ENCODE peak calls at places on chromosome 17, in seven cellular contexts. K, X, M, V, Z, I and U are unnamed samples.

GRCh38 chr17:34363183-34363661 is at the start of gene CCL1:
- DNase-seq in K (no peak), X (no peak), M (no peak), V (no peak), Z (no peak), I (no peak), U (no peak)

GRCh38 chr17:11645426-11645825 is 47.2 kb downstream of the DNAH9 start:
- DNase-seq in K (no peak), X (no peak), M (no peak), V (no peak), Z (no peak), I (no peak), U (no peak)

GRCh38 chr17:47935961-47936360 is 5.4 kb upstream of the PNPO start:
- DNase-seq in K (no peak), X (no peak), M (no peak), V (no peak), Z (no peak), I (no peak), U (no peak)

GRCh38 chr17:76658387-76658705 is 14.8 kb upstream of the ST6GALNAC1 start:
- DNase-seq in K (no peak), X (no peak), M (no peak), V (no peak), Z (no peak), I (no peak), U (no peak)

GRCh38 chr17:75639771-75640555 is 6.7 kb downstream of the SMIM5 start:
- DNase-seq in K (peak), X (no peak), M (peak), V (no peak), Z (no peak), I (no peak), U (no peak)

GRCh38 chr17:63029520-63029919 is 63.5 kb downstream of the TANC2 start:
- DNase-seq in K (no peak), X (no peak), M (no peak), V (no peak), Z (no peak), I (no peak), U (no peak)

GRCh38 chr17:57553991-57554825 is 190.9 kb downstream of the CCDC182 start:
- DNase-seq in K (no peak), X (no peak), M (peak), V (no peak), Z (no peak), I (no peak), U (peak)

GRCh38 chr17:66625321-66625767 is 209.6 kb upstream of the CACNG5 start:
- DNase-seq in K (no peak), X (no peak), M (no peak), V (no peak), Z (no peak), I (no peak), U (no peak)

GRCh38 chr17:41932821-41933389 is 2.5 kb downstream of the ODAD4 start:
- DNase-seq in K (no peak), X (no peak), M (no peak), V (no peak), Z (no peak), I (no peak), U (no peak)

GRCh38 chr17:61007980-61008379 is 330.3 kb downstream of the BCAS3 start:
- DNase-seq in K (peak), X (no peak), M (no peak), V (no peak), Z (no peak), I (no peak), U (no peak)

GRCh38 chr17:74008196-74008595 is 195.3 kb upstream of the RPL38 start:
- DNase-seq in K (no peak), X (no peak), M (no peak), V (no peak), Z (no peak), I (peak), U (no peak)

GRCh38 chr17:33874617-33875060 is 380.4 kb upstream of the CCL2 start:
- DNase-seq in K (no peak), X (no peak), M (no peak), V (no peak), Z (no peak), I (no peak), U (no peak)

GRCh38 chr17:2176484-2177175 is 121.7 kb downstream of the HIC1 start:
- DNase-seq in K (no peak), X (no peak), M (no peak), V (no peak), Z (peak), I (no peak), U (no peak)
- TF ChIP-seq CTCF in K (no peak), X (no peak), M (no peak), V (no peak), Z (no peak), I (no peak), U (no peak)

DNA sequence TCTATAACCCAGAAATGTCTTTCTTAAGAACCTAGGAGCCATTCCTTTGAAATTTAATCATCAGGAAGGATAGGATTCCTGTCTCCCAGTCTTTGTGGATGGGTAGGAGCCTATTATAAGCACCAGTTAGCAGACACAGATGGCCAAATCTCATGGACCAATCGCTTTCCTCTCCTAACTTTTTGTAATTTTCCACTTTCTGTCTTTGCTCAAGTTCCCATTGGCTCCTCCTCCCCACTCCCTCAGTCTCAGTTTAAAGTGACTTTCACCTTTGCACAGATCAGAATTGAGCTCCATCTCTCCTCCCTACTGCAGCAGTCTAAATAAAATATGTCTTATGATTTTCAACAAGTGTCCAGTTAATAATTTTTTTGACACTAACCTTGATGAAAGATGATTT is 192.3 kb downstream of the HS3ST3A1 start:
- DNase-seq in K (no peak), X (no peak), M (no peak), V (no peak), Z (no peak), I (no peak), U (no peak)
- TF ChIP-seq CTCF in K (no peak), X (no peak), M (no peak), V (no peak), Z (no peak), I (no peak), U (no peak)

DNA sequence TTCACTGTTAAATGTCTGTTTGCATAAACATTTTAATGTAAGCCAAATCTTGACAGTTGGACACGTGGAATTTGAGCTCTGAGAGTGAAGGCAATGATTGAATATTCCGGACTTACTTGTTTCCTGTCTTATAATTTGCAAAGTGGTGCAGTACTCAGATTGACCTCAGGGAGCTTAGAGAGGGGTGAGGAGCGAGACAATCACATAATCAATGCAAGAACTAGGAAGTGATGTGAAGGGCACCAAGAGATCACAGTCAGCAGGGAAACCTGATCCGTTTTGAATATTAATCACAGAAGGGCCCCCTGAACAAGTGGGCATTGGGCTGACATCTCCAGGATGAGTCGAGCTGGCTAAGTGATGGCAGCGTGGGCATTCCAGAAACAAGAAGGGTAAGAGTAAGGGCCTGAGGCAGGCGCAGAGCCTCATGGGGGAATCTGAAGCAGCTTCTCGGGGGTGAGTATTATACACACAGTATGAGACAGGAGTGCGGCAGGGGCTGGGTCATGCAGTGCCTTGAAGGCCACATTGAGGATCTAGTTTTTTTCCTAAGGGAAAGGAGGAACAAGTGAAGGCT is 26.1 kb downstream of the TEX2 start:
- DNase-seq in K (no peak), X (no peak), M (no peak), V (no peak), Z (no peak), I (no peak), U (no peak)
- TF ChIP-seq CTCF in K (no peak), X (no peak), M (peak), V (no peak), Z (no peak), I (peak), U (no peak)

GRCh38 chr17:43645765-43646481 is 15.8 kb downstream of the MEOX1 start:
- DNase-seq in K (peak), X (no peak), M (peak), V (peak), Z (peak), I (peak), U (no peak)
- TF ChIP-seq CTCF in K (no peak), X (no peak), M (no peak), V (no peak), Z (no peak), I (no peak), U (no peak)